ENCODE peak calls at places on chromosomes 2 and 18, in four cellular contexts. One of them, this sample, is unnamed.

GRCh38 chr18:48074929-48075706 is 144.7 kb upstream of the SMAD2 start:
- DNase-seq in K562: no peak
- DNase-seq in SK-N-SH: no peak
- DNase-seq in H1: no peak
- DNase-seq in this sample: no peak

GRCh38 chr2:210363261-210363660 is 48.3 kb upstream of the MYL1 start:
- DNase-seq in H1: no peak
- DNase-seq in SK-N-SH: no peak
- DNase-seq in K562: no peak
- DNase-seq in this sample: no peak

GRCh38 chr2:145203931-145204330 is 684.0 kb upstream of the ZEB2 start:
- DNase-seq in SK-N-SH: no peak
- DNase-seq in K562: no peak
- DNase-seq in H1: no peak
- DNase-seq in this sample: peak

GRCh38 chr2:74333175-74333574 is 10.0 kb downstream of the SLC4A5 start:
- DNase-seq in K562: peak
- DNase-seq in SK-N-SH: peak
- DNase-seq in H1: no peak
- DNase-seq in this sample: peak

GRCh38 chr2:237208373-237209045 is 122.8 kb downstream of the COPS8 start:
- DNase-seq in SK-N-SH: peak
- DNase-seq in K562: no peak
- DNase-seq in H1: no peak
- DNase-seq in this sample: no peak

GRCh38 chr18:63150942-63151421 is 168.6 kb downstream of the BCL2 start:
- DNase-seq in H1: no peak
- DNase-seq in K562: no peak
- DNase-seq in SK-N-SH: peak
- DNase-seq in this sample: no peak

GRCh38 chr2:239991689-239992314 is 33.3 kb downstream of the NDUFA10 start:
- DNase-seq in SK-N-SH: peak
- DNase-seq in H1: no peak
- DNase-seq in K562: peak
- DNase-seq in this sample: no peak

GRCh38 chr2:15797231-15797945 is 143.0 kb upstream of the MYCN start:
- DNase-seq in SK-N-SH: peak
- DNase-seq in H1: no peak
- DNase-seq in K562: peak
- DNase-seq in this sample: peak

GRCh38 chr2:74147729-74148456 is at the start of gene BOLA3:
- DNase-seq in K562: peak
- DNase-seq in SK-N-SH: peak
- DNase-seq in H1: peak
- DNase-seq in this sample: peak

GRCh38 chr2:235709969-235710879 is 216.4 kb downstream of the AGAP1 start:
- DNase-seq in SK-N-SH: no peak
- DNase-seq in K562: peak
- DNase-seq in H1: no peak
- DNase-seq in this sample: no peak

GRCh38 chr2:27566628-27567027 is 16.2 kb upstream of the ZNF512 start:
- DNase-seq in K562: no peak
- DNase-seq in H1: no peak
- DNase-seq in SK-N-SH: no peak
- DNase-seq in this sample: no peak

GRCh38 chr2:75077909-75078308 is 119.5 kb downstream of the POLE4 start:
- DNase-seq in SK-N-SH: no peak
- DNase-seq in K562: no peak
- DNase-seq in H1: no peak
- DNase-seq in this sample: no peak

GRCh38 chr2:101999122-101999789 is 7.5 kb downstream of the IL1R2 start:
- DNase-seq in SK-N-SH: no peak
- DNase-seq in K562: no peak
- DNase-seq in H1: no peak
- DNase-seq in this sample: no peak

GRCh38 chr2:237876056-237876439 is 16.6 kb downstream of the RAMP1 start:
- DNase-seq in K562: no peak
- DNase-seq in H1: no peak
- DNase-seq in SK-N-SH: no peak
- DNase-seq in this sample: no peak

GRCh38 chr2:24435391-24436316 is 55.4 kb upstream of the NCOA1 start:
- DNase-seq in H1: no peak
- DNase-seq in K562: no peak
- DNase-seq in SK-N-SH: peak
- DNase-seq in this sample: no peak

GRCh38 chr2:230327418-230328154 is 593 bp downstream of the SP140L start:
- DNase-seq in H1: no peak
- DNase-seq in K562: no peak
- DNase-seq in SK-N-SH: no peak
- DNase-seq in this sample: no peak

GRCh38 chr2:233350708-233351107 is 3.6 kb upstream of the DGKD start:
- DNase-seq in K562: peak
- DNase-seq in H1: no peak
- DNase-seq in SK-N-SH: peak
- DNase-seq in this sample: no peak

GRCh38 chr2:205237524-205237923 is 444.8 kb upstream of the NRP2 start:
- DNase-seq in H1: no peak
- DNase-seq in K562: no peak
- DNase-seq in SK-N-SH: no peak
- DNase-seq in this sample: no peak

GRCh38 chr2:189799531-189799930 is 15.3 kb downstream of the PMS1 start:
- DNase-seq in K562: no peak
- DNase-seq in SK-N-SH: no peak
- DNase-seq in H1: no peak
- DNase-seq in this sample: no peak

GRCh38 chr18:32803571-32803970 is 30.7 kb upstream of the KLHL14 start:
- DNase-seq in K562: no peak
- DNase-seq in SK-N-SH: no peak
- DNase-seq in H1: no peak
- DNase-seq in this sample: no peak

GRCh38 chr2:113116100-113116958 is 11.1 kb upstream of the IL1RN start:
- DNase-seq in K562: no peak
- DNase-seq in SK-N-SH: no peak
- DNase-seq in H1: no peak
- DNase-seq in this sample: no peak

GRCh38 chr2:1817256-1818127 is 73.2 kb upstream of the PXDN start:
- DNase-seq in H1: peak
- DNase-seq in SK-N-SH: peak
- DNase-seq in K562: peak
- DNase-seq in this sample: peak

GRCh38 chr18:1840878-1841277 is 730.4 kb downstream of the METTL4 start:
- DNase-seq in H1: no peak
- DNase-seq in SK-N-SH: no peak
- DNase-seq in K562: no peak
- DNase-seq in this sample: peak

GRCh38 chr2:212997526-212998020 is 153.8 kb downstream of the IKZF2 start:
- DNase-seq in K562: no peak
- DNase-seq in SK-N-SH: no peak
- DNase-seq in H1: no peak
- DNase-seq in this sample: no peak

GRCh38 chr2:240269886-240270285 is 129.4 kb upstream of the OTOS start:
- DNase-seq in H1: no peak
- DNase-seq in K562: no peak
- DNase-seq in SK-N-SH: no peak
- DNase-seq in this sample: no peak

GRCh38 chr2:81670885-81671284 is 1366.3 kb upstream of the LRRTM1 start:
- DNase-seq in K562: no peak
- DNase-seq in SK-N-SH: no peak
- DNase-seq in H1: no peak
- DNase-seq in this sample: no peak

GRCh38 chr2:124476291-124476690 is 451.2 kb downstream of the CNTNAP5 start:
- DNase-seq in H1: no peak
- DNase-seq in SK-N-SH: no peak
- DNase-seq in K562: no peak
- DNase-seq in this sample: no peak

GRCh38 chr2:121473502-121473901 is 57.2 kb upstream of the RNU4ATAC start:
- DNase-seq in K562: no peak
- DNase-seq in SK-N-SH: no peak
- DNase-seq in H1: no peak
- DNase-seq in this sample: no peak

GRCh38 chr18:35010983-35011382 is 30.2 kb upstream of the MAPRE2 start:
- DNase-seq in H1: no peak
- DNase-seq in K562: no peak
- DNase-seq in SK-N-SH: no peak
- DNase-seq in this sample: no peak

GRCh38 chr18:76058146-76058545 is 436.9 kb downstream of the ZNF516 start:
- DNase-seq in SK-N-SH: no peak
- DNase-seq in H1: no peak
- DNase-seq in K562: no peak
- DNase-seq in this sample: no peak

GRCh38 chr18:8865934-8866333 is 160.6 kb downstream of the MTCL1 start:
- DNase-seq in K562: peak
- DNase-seq in H1: no peak
- DNase-seq in SK-N-SH: no peak
- DNase-seq in this sample: no peak

GRCh38 chr2:36562245-36562644 is 35.7 kb downstream of the FEZ2 start:
- DNase-seq in SK-N-SH: no peak
- DNase-seq in K562: no peak
- DNase-seq in H1: no peak
- DNase-seq in this sample: no peak

GRCh38 chr2:36560726-36561125 is 37.2 kb downstream of the FEZ2 start:
- DNase-seq in SK-N-SH: no peak
- DNase-seq in K562: no peak
- DNase-seq in H1: no peak
- DNase-seq in this sample: no peak

GRCh38 chr2:36564377-36564930 is 33.5 kb downstream of the FEZ2 start:
- DNase-seq in H1: no peak
- DNase-seq in K562: no peak
- DNase-seq in SK-N-SH: no peak
- DNase-seq in this sample: no peak

GRCh38 chr2:36561223-36561944 is 36.6 kb downstream of the FEZ2 start:
- DNase-seq in K562: no peak
- DNase-seq in H1: peak
- DNase-seq in SK-N-SH: no peak
- DNase-seq in this sample: no peak

DNA sequence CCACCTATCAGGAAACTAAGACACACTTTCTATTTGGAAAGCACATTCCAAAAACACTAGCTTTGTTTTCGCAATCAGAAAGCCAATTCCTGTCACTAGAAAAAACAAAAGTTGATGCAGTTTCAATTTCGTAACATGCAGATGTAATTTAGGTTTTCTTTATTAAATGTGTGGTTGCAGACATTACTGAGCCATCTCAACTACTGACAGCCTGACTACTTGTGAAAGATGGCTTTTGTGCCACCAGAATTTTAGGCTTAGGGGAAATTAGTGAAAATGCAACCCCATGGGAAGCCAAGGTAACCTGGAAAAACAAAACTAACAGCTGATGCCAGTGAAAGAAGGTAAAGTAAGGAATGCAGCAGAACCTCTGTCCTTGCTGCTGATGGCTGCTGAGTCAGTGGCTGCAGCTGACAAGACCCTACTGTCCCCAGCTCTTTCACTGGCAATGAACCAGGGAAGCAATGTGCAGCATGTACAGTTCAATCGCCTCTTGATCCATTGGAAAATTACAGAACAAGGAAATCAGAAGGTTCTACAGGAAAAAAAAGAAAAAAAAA is 34.9 kb downstream of the FEZ2 start:
- DNase-seq in H1: no peak
- DNase-seq in SK-N-SH: no peak
- DNase-seq in K562: no peak
- DNase-seq in this sample: no peak
- TF ChIP-seq TEAD4 in H1: peak
- TF ChIP-seq TEAD4 in SK-N-SH: no peak
- TF ChIP-seq TEAD4 in K562: no peak
- TF ChIP-seq TEAD4 in this sample: no peak

GRCh38 chr2:120283649-120284048 is 31.0 kb downstream of the RALB start:
- DNase-seq in K562: no peak
- DNase-seq in SK-N-SH: no peak
- DNase-seq in H1: no peak
- DNase-seq in this sample: no peak
- TF ChIP-seq TEAD4 in K562: no peak
- TF ChIP-seq TEAD4 in SK-N-SH: no peak
- TF ChIP-seq TEAD4 in H1: peak
- TF ChIP-seq TEAD4 in this sample: no peak

GRCh38 chr2:8578335-8579244 is 103.3 kb upstream of the ID2 start:
- DNase-seq in H1: no peak
- DNase-seq in SK-N-SH: no peak
- DNase-seq in K562: no peak
- DNase-seq in this sample: no peak

GRCh38 chr2:8581601-8582041 is 100.2 kb upstream of the ID2 start:
- DNase-seq in H1: no peak
- DNase-seq in K562: no peak
- DNase-seq in SK-N-SH: no peak
- DNase-seq in this sample: no peak

GRCh38 chr2:8581048-8581561 is 100.8 kb upstream of the ID2 start:
- DNase-seq in H1: no peak
- DNase-seq in K562: no peak
- DNase-seq in SK-N-SH: no peak
- DNase-seq in this sample: no peak

GRCh38 chr2:8580316-8581047 is 101.4 kb upstream of the ID2 start:
- DNase-seq in SK-N-SH: no peak
- DNase-seq in H1: no peak
- DNase-seq in K562: no peak
- DNase-seq in this sample: no peak

GRCh38 chr2:8579686-8580085 is 102.2 kb upstream of the ID2 start:
- DNase-seq in K562: no peak
- DNase-seq in H1: no peak
- DNase-seq in SK-N-SH: no peak
- DNase-seq in this sample: no peak
- TF ChIP-seq TEAD4 in K562: no peak
- TF ChIP-seq TEAD4 in H1: no peak
- TF ChIP-seq TEAD4 in SK-N-SH: no peak
- TF ChIP-seq TEAD4 in this sample: no peak

GRCh38 chr2:9655441-9656269 is 24.9 kb upstream of the YWHAQ start:
- DNase-seq in SK-N-SH: no peak
- DNase-seq in H1: no peak
- DNase-seq in K562: no peak
- DNase-seq in this sample: no peak
- TF ChIP-seq TEAD4 in SK-N-SH: peak
- TF ChIP-seq TEAD4 in H1: no peak
- TF ChIP-seq TEAD4 in K562: no peak
- TF ChIP-seq TEAD4 in this sample: no peak

GRCh38 chr18:73768043-73768442 is 379.6 kb downstream of the FBXO15 start:
- DNase-seq in SK-N-SH: no peak
- DNase-seq in K562: no peak
- DNase-seq in H1: no peak
- DNase-seq in this sample: no peak
- TF ChIP-seq TEAD4 in SK-N-SH: no peak
- TF ChIP-seq TEAD4 in K562: no peak
- TF ChIP-seq TEAD4 in H1: no peak
- TF ChIP-seq TEAD4 in this sample: no peak

GRCh38 chr2:127650785-127651380 is 4.9 kb downstream of the GPR17 start:
- DNase-seq in K562: no peak
- DNase-seq in H1: no peak
- DNase-seq in SK-N-SH: no peak
- DNase-seq in this sample: no peak
- TF ChIP-seq TEAD4 in K562: no peak
- TF ChIP-seq TEAD4 in H1: no peak
- TF ChIP-seq TEAD4 in SK-N-SH: no peak
- TF ChIP-seq TEAD4 in this sample: no peak

GRCh38 chr2:29113027-29113686 is 2.1 kb upstream of the CLIP4 start:
- DNase-seq in H1: no peak
- DNase-seq in SK-N-SH: no peak
- DNase-seq in K562: no peak
- DNase-seq in this sample: no peak
- TF ChIP-seq TEAD4 in H1: no peak
- TF ChIP-seq TEAD4 in SK-N-SH: no peak
- TF ChIP-seq TEAD4 in K562: no peak
- TF ChIP-seq TEAD4 in this sample: no peak

This sample was measured in WTC11.